ENCODE peak calls at places on chromosome 19, in eight cellular contexts. T is T-cell, F is DND-41, K is fibroblast of the conjunctiva, H is B cell, E is AG10803, Z is kidney glomerular epithelial cell, B is right lobe of liver. Y is an unnamed sample.

GRCh38 chr19:40026597-40026970 is 29.4 kb downstream of the ZNF780B start:
- DNase-seq in T (no peak), F (no peak), K (no peak), H (no peak), E (no peak), Z (no peak), B (no peak), Y (no peak)

GRCh38 chr19:54369082-54369691 is 4.5 kb upstream of the LAIR1 start:
- DNase-seq in T (no peak), F (peak), K (no peak), H (no peak), E (no peak), Z (no peak), B (no peak), Y (no peak)

GRCh38 chr19:12800344-12800732 is 1.3 kb downstream of the PRDX2 start:
- DNase-seq in T (no peak), F (no peak), K (no peak), H (no peak), E (no peak), Z (no peak), B (no peak), Y (no peak)

GRCh38 chr19:21256722-21257121 is 72.5 kb downstream of the ZNF708 start:
- DNase-seq in T (no peak), F (no peak), K (no peak), H (no peak), E (peak), Z (peak), B (no peak), Y (no peak)

GRCh38 chr19:47093841-47094240 is 19.7 kb downstream of the ZC3H4 start:
- DNase-seq in T (no peak), F (no peak), K (no peak), H (peak), E (no peak), Z (no peak), B (no peak), Y (peak)

GRCh38 chr19:29804493-29804892 is 7.3 kb upstream of the CCNE1 start:
- DNase-seq in T (no peak), F (no peak), K (no peak), H (no peak), E (no peak), Z (no peak), B (no peak), Y (no peak)

GRCh38 chr19:38375098-38375493 is 725 bp downstream of the PSMD8 start:
- DNase-seq in T (no peak), F (no peak), K (no peak), H (no peak), E (no peak), Z (peak), B (no peak), Y (no peak)

GRCh38 chr19:12952488-12953455 is 4.3 kb downstream of the GADD45GIP1 start:
- DNase-seq in T (no peak), F (no peak), K (peak), H (no peak), E (peak), Z (no peak), B (no peak), Y (no peak)

GRCh38 chr19:17020823-17021222 is 5.8 kb downstream of the CPAMD8 start:
- DNase-seq in T (no peak), F (peak), K (no peak), H (no peak), E (no peak), Z (no peak), B (no peak), Y (no peak)

GRCh38 chr19:51686171-51686570 is 7.0 kb upstream of the SPACA6 start:
- DNase-seq in T (no peak), F (no peak), K (no peak), H (no peak), E (no peak), Z (no peak), B (no peak), Y (no peak)

GRCh38 chr19:19061491-19061890 is 2.3 kb upstream of the SLC25A42 start:
- DNase-seq in T (no peak), F (no peak), K (no peak), H (no peak), E (no peak), Z (no peak), B (no peak), Y (no peak)

GRCh38 chr19:38062959-38063786 is 156.2 kb downstream of the SIPA1L3 start:
- DNase-seq in T (no peak), F (no peak), K (no peak), H (no peak), E (no peak), Z (no peak), B (no peak), Y (no peak)

GRCh38 chr19:18967358-18968146 is 26.5 kb upstream of the HOMER3 start:
- DNase-seq in T (no peak), F (no peak), K (no peak), H (no peak), E (peak), Z (peak), B (peak), Y (no peak)

GRCh38 chr19:3670796-3671679 is 29.2 kb downstream of the PIP5K1C start:
- DNase-seq in T (peak), F (no peak), K (peak), H (no peak), E (peak), Z (no peak), B (no peak), Y (no peak)

GRCh38 chr19:4457654-4458406 is at the start of gene UBXN6:
- DNase-seq in T (peak), F (peak), K (peak), H (peak), E (peak), Z (peak), B (peak), Y (peak)

GRCh38 chr19:42367929-42368328 is 22.2 kb downstream of the CNFN start:
- DNase-seq in T (no peak), F (no peak), K (no peak), H (no peak), E (no peak), Z (no peak), B (no peak), Y (no peak)

GRCh38 chr19:48718711-48719231 is 754 bp downstream of the MAMSTR start:
- DNase-seq in T (no peak), F (no peak), K (no peak), H (no peak), E (no peak), Z (no peak), B (no peak), Y (no peak)

GRCh38 chr19:9075064-9075964 is 11.5 kb upstream of the OR1M1 start:
- DNase-seq in T (no peak), F (peak), K (peak), H (no peak), E (peak), Z (peak), B (no peak), Y (no peak)

GRCh38 chr19:40799558-40800338 is 757 bp downstream of the EGLN2 start:
- DNase-seq in T (no peak), F (no peak), K (no peak), H (no peak), E (no peak), Z (no peak), B (peak), Y (no peak)

GRCh38 chr19:15454371-15454800 is 4.6 kb upstream of the WIZ start:
- DNase-seq in T (no peak), F (no peak), K (no peak), H (no peak), E (no peak), Z (no peak), B (no peak), Y (no peak)

GRCh38 chr19:7772752-7773291 is 9.8 kb downstream of the CLEC4M start:
- DNase-seq in T (no peak), F (no peak), K (no peak), H (no peak), E (peak), Z (peak), B (no peak), Y (no peak)

GRCh38 chr19:13234518-13234917 is 84.3 kb downstream of the IER2 start:
- DNase-seq in T (peak), F (peak), K (no peak), H (peak), E (peak), Z (peak), B (peak), Y (no peak)

GRCh38 chr19:40231544-40232424 is 5.3 kb upstream of the CCNP start:
- DNase-seq in T (no peak), F (no peak), K (no peak), H (no peak), E (no peak), Z (no peak), B (peak), Y (no peak)

GRCh38 chr19:3792114-3792513 is 5.9 kb upstream of the MATK start:
- DNase-seq in T (no peak), F (no peak), K (no peak), H (no peak), E (no peak), Z (no peak), B (no peak), Y (no peak)

Y was measured in activated T-helper 1 cell treated with anti-CD3 and anti-CD28 coated beads, Interleukin-12 subunit alpha, Interleukin-12 subunit beta, Interleukin-2, Interleukin-4 antibody, amounts not matched to agents 30 ng/mL and 10 ng/mL and 1 ng/mL, durations not matched to agents 14 hours and 24 hours and 36 hours.